ENCODE peak calls at places on chromosomes 16 and 17, in six cellular contexts. N is IMR-90, W is H1, R is H9, B is mesenchymal stem cell, T is trophoblast cell. A is an unnamed sample.

GRCh38 chr17:77404812-77405581 is 264.2 kb downstream of the SEC14L1 start:
- DNase-seq in R (no peak), W (no peak), N (peak; percentile 86), B (peak; percentile 81), T (no peak), A (no peak)

GRCh38 chr17:29588017-29588557 is 1.4 kb downstream of the GIT1 start:
- DNase-seq in T (no peak), R (no peak), W (no peak), B (no peak), N (no peak), A (no peak)

GRCh38 chr17:77541995-77542394 is 401.2 kb downstream of the SEC14L1 start:
- DNase-seq in N (no peak), W (no peak), T (no peak), R (no peak), B (no peak), A (no peak)

GRCh38 chr17:40069751-40070643 is 7.2 kb downstream of the THRA start:
- DNase-seq in W (no peak), N (peak; percentile 46), R (peak; percentile 39), T (no peak), B (peak; percentile 33), A (no peak)

GRCh38 chr17:19991252-19991885 is 13.7 kb upstream of the AKAP10 start:
- DNase-seq in W (no peak), N (no peak), R (no peak), T (no peak), B (no peak), A (no peak)

GRCh38 chr16:3021449-3022207 is 1.5 kb downstream of the TNFRSF12A start:
- DNase-seq in T (peak; percentile 84), R (peak; percentile 80), W (peak; percentile 77), B (peak; percentile 90), N (peak; percentile 94), A (peak; percentile 89)

GRCh38 chr17:48046296-48046695 is 1.9 kb upstream of the NFE2L1 start:
- DNase-seq in W (no peak), T (no peak), B (no peak), R (no peak), N (no peak), A (no peak)

GRCh38 chr17:27319536-27320221 is 25.8 kb downstream of the WSB1 start:
- DNase-seq in W (peak; percentile 39), T (no peak), N (peak; percentile 48), B (peak; percentile 15), R (peak; percentile 28), A (no peak)

GRCh38 chr16:56956076-56956475 is 5.7 kb upstream of the CETP start:
- DNase-seq in T (no peak), W (no peak), R (no peak), N (no peak), B (no peak), A (no peak)

GRCh38 chr16:70610273-70611223 is 35.8 kb upstream of the IL34 start:
- DNase-seq in T (no peak), R (no peak), B (no peak), W (no peak), N (no peak), A (no peak)

GRCh38 chr17:61409301-61410099 is 9.9 kb downstream of the TBX2 start:
- DNase-seq in N (peak; percentile 78), R (peak; percentile 62), T (peak; percentile 39), B (peak; percentile 74), W (peak; percentile 73), A (no peak)

GRCh38 chr17:71878271-71878670 is 242.5 kb upstream of the SOX9 start:
- DNase-seq in R (no peak), N (no peak), B (no peak), T (no peak), W (no peak), A (no peak)

GRCh38 chr17:3788200-3788599 is 12.8 kb downstream of the ITGAE start:
- DNase-seq in B (peak; percentile 17), T (no peak), R (no peak), N (no peak), W (no peak), A (no peak)

GRCh38 chr17:74920679-74921044 is 2.4 kb downstream of the USH1G start:
- DNase-seq in B (no peak), N (no peak), R (no peak), T (no peak), W (no peak), A (no peak)

GRCh38 chr16:85112364-85112763 is at the start of gene CIBAR2:
- DNase-seq in T (no peak), B (no peak), N (no peak), W (peak; percentile 63), R (peak; percentile 69), A (peak; percentile 48)

GRCh38 chr16:74020086-74020670 is 276.4 kb upstream of the PSMD7 start:
- DNase-seq in B (no peak), W (no peak), N (no peak), T (no peak), R (no peak), A (peak; percentile 38)

GRCh38 chr16:87218281-87219055 is 98.7 kb downstream of the C16orf95 start:
- DNase-seq in B (no peak), T (no peak), N (no peak), W (no peak), R (no peak), A (no peak)

GRCh38 chr16:16141784-16142396 is 81.4 kb downstream of the ABCC6 start:
- DNase-seq in W (no peak), T (no peak), R (no peak), B (no peak), N (no peak), A (no peak)

GRCh38 chr17:6413073-6413472 is 21.8 kb downstream of the AIPL1 start:
- DNase-seq in T (no peak), W (no peak), B (peak; percentile 68), N (peak; percentile 40), R (no peak), A (no peak)

GRCh38 chr16:24208710-24209109 is 47.4 kb upstream of the CACNG3 start:
- DNase-seq in N (no peak), T (no peak), W (no peak), B (no peak), R (peak; percentile 55), A (peak; percentile 82)

GRCh38 chr17:76337413-76337777 is 16.3 kb downstream of the PRPSAP1 start:
- DNase-seq in T (no peak), N (peak; percentile 18), W (no peak), B (peak; percentile 41), R (no peak), A (no peak)

GRCh38 chr17:75271233-75271954 is 363 bp upstream of the MIF4GD start:
- DNase-seq in R (peak; percentile 79), T (peak; percentile 68), B (peak; percentile 62), W (peak; percentile 88), N (no peak), A (peak; percentile 78)

GRCh38 chr17:69525920-69526841 is 111.7 kb downstream of the MAP2K6 start:
- DNase-seq in B (peak; percentile 79), R (peak; percentile 62), N (peak; percentile 71), W (peak; percentile 52), T (peak; percentile 52), A (peak; percentile 46)

GRCh38 chr16:50444546-50444945 is 75.8 kb upstream of the BRD7 start:
- DNase-seq in W (no peak), R (no peak), B (peak; percentile 1), N (no peak), T (peak; percentile 64), A (no peak)
- H4K8ac ChIP-seq in W (no peak overlapping the region), R (no peak overlapping the region), B (no peak overlapping the region), N (no peak overlapping the region), T (no peak overlapping the region), A (no peak overlapping the region)

DNA sequence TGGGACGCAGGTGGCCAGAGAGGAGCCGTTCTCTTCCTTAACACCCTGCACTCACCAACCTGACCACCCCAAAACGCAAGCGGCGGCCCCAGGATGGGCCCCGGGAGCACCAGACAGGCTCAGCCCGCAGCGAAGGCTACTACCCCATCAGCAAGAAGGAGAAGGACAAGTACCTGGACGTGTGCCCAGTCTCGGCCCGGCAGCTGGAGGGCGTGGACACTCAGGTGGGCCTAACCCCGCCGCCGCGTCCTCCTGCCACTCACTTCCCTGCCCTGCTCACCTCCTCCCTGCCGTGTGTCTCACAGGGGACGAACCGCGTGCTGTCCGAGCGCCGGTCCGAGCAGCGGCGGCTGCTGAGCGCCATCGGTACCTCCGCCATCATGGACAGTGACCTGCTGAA is 4.6 kb upstream of the HSD3B7 start:
- DNase-seq in B (no peak), T (no peak), N (no peak), R (no peak), W (no peak), A (no peak)
- H4K91ac ChIP-seq in B (peak overlapping the region; percentile 28), T (no peak overlapping the region), N (no peak overlapping the region), R (no peak overlapping the region), W (no peak overlapping the region), A (no peak overlapping the region)

DNA sequence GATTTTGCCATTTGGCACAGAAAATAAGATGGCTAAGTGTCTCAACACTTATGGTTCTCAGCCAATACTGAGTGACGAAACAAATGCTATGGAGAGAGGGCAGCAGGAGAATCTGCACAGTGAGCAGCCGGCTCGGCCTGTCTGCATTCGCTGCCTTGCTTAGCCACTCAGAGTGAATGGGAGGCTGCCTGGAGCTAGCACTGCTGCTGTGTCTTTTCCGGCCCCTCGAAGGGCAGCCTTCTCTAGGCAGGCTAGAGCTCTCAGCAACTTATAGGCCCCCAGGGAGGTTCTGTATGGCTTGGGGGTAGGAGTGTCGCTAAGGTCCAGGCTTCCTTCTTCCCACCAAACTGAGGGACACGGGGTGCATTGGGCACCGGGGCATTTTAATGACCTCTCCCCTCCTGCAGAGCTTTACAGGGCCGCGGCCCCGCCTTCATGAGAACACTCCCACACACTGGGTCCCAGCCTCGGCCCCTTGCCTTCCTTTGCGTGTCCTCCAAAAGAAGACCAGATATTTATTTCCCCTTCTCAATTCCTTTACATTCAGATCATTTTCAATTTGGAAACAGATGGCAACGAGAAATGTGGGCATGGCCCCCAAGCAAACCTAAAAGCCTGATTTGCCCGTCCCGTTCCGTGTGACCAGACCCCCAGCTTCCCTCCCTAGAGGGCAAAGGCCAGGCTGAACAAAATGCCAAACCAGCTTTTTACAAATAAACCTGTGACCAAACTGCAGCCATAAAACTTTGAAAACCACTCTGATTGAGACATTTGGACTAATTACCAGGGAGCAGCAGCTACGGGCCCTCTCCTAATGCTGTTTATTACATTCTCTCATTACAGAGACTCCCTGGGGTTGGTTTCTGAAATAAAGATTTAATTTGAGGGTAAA is 670.9 kb downstream of the TOX3 start:
- DNase-seq in B (peak; percentile 43), N (no peak), R (peak; percentile 43), T (no peak), W (no peak), A (no peak)
- H2BK120ac ChIP-seq in B (peak overlapping the region; percentile 89), N (peak overlapping the region; percentile 100), R (no peak overlapping the region), T (no peak overlapping the region), W (no peak overlapping the region), A (no peak overlapping the region)

GRCh38 chr16:55136356-55136755 is 187.6 kb upstream of the IRX6 start:
- DNase-seq in B (no peak), N (no peak), R (no peak), W (no peak), T (peak; percentile 4), A (no peak)
- H4K8ac ChIP-seq in B (no peak overlapping the region), N (no peak overlapping the region), R (no peak overlapping the region), W (no peak overlapping the region), T (no peak overlapping the region), A (no peak overlapping the region)